ENCODE peak calls at places on chromosomes 4 and X, in six cellular contexts. H is stimulated activated CD8-positive, alpha-beta memory T cell treated with anti-CD3 and anti-CD28 coated beads, Interleukin-4, amount 100 ng/mL, for 24 hours; L is MV-4-11; N is foreskin fibroblast; K is NCI-H2029; T is astrocyte. Z is an unnamed sample.

GRCh38 chr4:112348488-112349158 is 51.5 kb downstream of the ALPK1 start:
- DNase-seq in N (peak; percentile 95), H (no peak), T (peak; percentile 53), K (peak; percentile 77), L (peak; percentile 35), Z (no peak)

GRCh38 chr4:8030121-8030781 is 90.6 kb upstream of the AFAP1 start:
- DNase-seq in T (no peak), L (no peak), N (no peak), K (no peak), H (no peak), Z (peak; percentile 89)

GRCh38 chr4:12852338-12853307 is 631.5 kb downstream of the RAB28 start:
- DNase-seq in N (peak; percentile 20), L (peak; percentile 3), K (peak; percentile 86), H (no peak), T (peak; percentile 47), Z (peak; percentile 67)

GRCh38 chr4:73661646-73662119 is 41.4 kb upstream of the RASSF6 start:
- DNase-seq in T (peak; percentile 100), N (peak; percentile 97), K (no peak), L (peak; percentile 54), H (no peak), Z (peak; percentile 99)

GRCh38 chr4:69038582-69038981 is 57.7 kb upstream of the UGT2B7 start:
- DNase-seq in T (no peak), L (no peak), K (no peak), N (peak; percentile 67), H (no peak), Z (peak; percentile 9)

GRCh38 chr4:39970559-39971270 is 7.0 kb downstream of the PDS5A start:
- DNase-seq in N (no peak), T (peak; percentile 73), L (peak; percentile 78), K (peak; percentile 45), H (no peak), Z (no peak)

GRCh38 chr4:111228874-111229273 is 606.0 kb upstream of the PITX2 start:
- DNase-seq in L (no peak), H (no peak), K (no peak), N (peak; percentile 77), T (peak; percentile 57), Z (peak; percentile 24)

GRCh38 chrX:53080628-53081580 is 1.3 kb upstream of the TSPYL2 start:
- DNase-seq in T (peak; percentile 21), H (no peak), N (peak; percentile 33), L (no peak), K (no peak), Z (no peak)

GRCh38 chr4:100188829-100189228 is 1.4 kb downstream of the DDIT4L start:
- DNase-seq in H (no peak), L (no peak), K (no peak), T (no peak), N (no peak), Z (peak; percentile 18)

GRCh38 chrX:25039036-25039435 is 23.3 kb upstream of the ARX start:
- DNase-seq in T (no peak), K (no peak), L (no peak), H (no peak), N (no peak), Z (no peak)

GRCh38 chr4:140048419-140049022 is 105.5 kb downstream of the MAML3 start:
- DNase-seq in N (no peak), H (no peak), T (no peak), L (no peak), K (peak; percentile 44), Z (no peak)

GRCh38 chr4:40858946-40859345 is 109.2 kb downstream of the NSUN7 start:
- DNase-seq in K (no peak), N (no peak), T (no peak), H (no peak), L (no peak), Z (no peak)

GRCh38 chrX:100895365-100896075 is 21.4 kb upstream of the NOX1 start:
- DNase-seq in T (peak; percentile 10), K (no peak), H (no peak), N (peak; percentile 66), L (no peak), Z (peak; percentile 86)

GRCh38 chr4:151014521-151015457 is at the start of gene LRBA:
- DNase-seq in K (peak; percentile 83), T (peak; percentile 26), N (peak; percentile 70), H (peak; percentile 70), L (peak; percentile 20), Z (peak; percentile 77)

GRCh38 chr4:168028970-168029610 is 63.2 kb upstream of the ANXA10 start:
- DNase-seq in H (no peak), K (no peak), N (peak; percentile 14), T (no peak), L (no peak), Z (peak; percentile 25)

GRCh38 chr4:154491341-154491679 is 289 bp downstream of the DCHS2 start:
- DNase-seq in N (peak; percentile 67), H (no peak), T (peak; percentile 4), L (no peak), K (no peak), Z (peak; percentile 47)

GRCh38 chr4:156336516-156336915 is 382.9 kb upstream of the CTSO start:
- DNase-seq in H (no peak), N (no peak), T (peak; percentile 65), L (no peak), K (no peak), Z (peak; percentile 52)

GRCh38 chr4:73486497-73486896 is 5.0 kb downstream of the AFM start:
- DNase-seq in H (no peak), T (no peak), L (no peak), K (no peak), N (no peak), Z (no peak)

GRCh38 chrX:113551919-113552318 is 711.3 kb upstream of the AMOT start:
- DNase-seq in L (no peak), T (no peak), N (no peak), K (no peak), H (no peak), Z (no peak)

GRCh38 chrX:1181131-1181530 is 31.3 kb downstream of the CRLF2 start:
- DNase-seq in K (no peak), N (no peak), H (no peak), L (no peak), T (no peak), Z (no peak)

GRCh38 chrX:46444011-46444410 is 101.2 kb downstream of the ZNF674 start:
- DNase-seq in T (peak; percentile 90), L (peak; percentile 85), H (no peak), K (no peak), N (peak; percentile 89), Z (peak; percentile 36)

GRCh38 chr4:121448231-121448630 is 67.4 kb upstream of the QRFPR start:
- DNase-seq in T (no peak), N (no peak), H (no peak), K (no peak), L (no peak), Z (no peak)

GRCh38 chr4:113756005-113756410 is 5.5 kb downstream of the CAMK2D start:
- DNase-seq in N (peak; percentile 82), L (peak; percentile 62), T (peak; percentile 89), K (no peak), H (no peak), Z (peak; percentile 71)

GRCh38 chr4:86358176-86358701 is 1.6 kb downstream of the MAPK10 start:
- DNase-seq in H (no peak), N (peak; percentile 50), T (no peak), K (peak; percentile 29), L (no peak), Z (no peak)

GRCh38 chr4:173503330-173504180 is 26.5 kb downstream of the HAND2 start:
- DNase-seq in L (peak; percentile 38), T (no peak), K (no peak), N (no peak), H (no peak), Z (no peak)

GRCh38 chr4:128463006-128463405 is 175.4 kb upstream of the PGRMC2 start:
- DNase-seq in K (no peak), H (no peak), L (no peak), N (no peak), T (no peak), Z (no peak)

GRCh38 chrX:81202989-81203388 is 1.1 kb downstream of the SH3BGRL start:
- DNase-seq in L (peak; percentile 3), N (peak; percentile 8), K (no peak), H (no peak), T (no peak), Z (no peak)

GRCh38 chr4:100295792-100296191 is 105.5 kb upstream of the DDIT4L start:
- DNase-seq in K (no peak), T (peak; percentile 26), H (no peak), L (no peak), N (peak; percentile 26), Z (peak; percentile 23)

GRCh38 chrX:12999422-12999821 is 24.5 kb downstream of the TMSB4X start:
- DNase-seq in T (no peak), K (no peak), L (no peak), H (no peak), N (no peak), Z (no peak)

Z was measured in foreskin keratinocyte.